ENCODE peak calls at places on chromosome 10, in six cellular contexts. E is neural progenitor cell, D is GM12865, Y is tibial artery, I is epithelial cell of esophagus, H is PC-3. R is an unnamed sample.

GRCh38 chr10:72285972-72286521 is 12.3 kb downstream of the DDIT4 start:
- DNase-seq in H (no peak), E (no peak), D (peak; percentile 69), Y (peak; percentile 75), I (no peak), R (no peak)

GRCh38 chr10:14039968-14040668 is 290.6 kb downstream of the FRMD4A start:
- DNase-seq in I (no peak), Y (no peak), E (no peak), D (no peak), H (no peak), R (peak; percentile 89)

GRCh38 chr10:108561649-108562048 is 1361.7 kb downstream of the XPNPEP1 start:
- DNase-seq in I (no peak), D (no peak), Y (no peak), E (no peak), H (peak; percentile 95), R (no peak)

GRCh38 chr10:7826971-7827370 is 8.7 kb downstream of the TAF3 start:
- DNase-seq in E (no peak), H (peak; percentile 24), D (no peak), I (peak; percentile 52), Y (no peak), R (no peak)

GRCh38 chr10:11934262-11934661 is 108.3 kb downstream of the UPF2 start:
- DNase-seq in I (peak; percentile 10), H (no peak), D (no peak), E (no peak), Y (no peak), R (peak; percentile 3)

GRCh38 chr10:108000365-108000764 is 835.9 kb upstream of the SORCS1 start:
- DNase-seq in H (no peak), Y (no peak), E (no peak), D (no peak), I (no peak), R (no peak)

GRCh38 chr10:79490400-79491081 is 21.8 kb upstream of the EIF5AL1 start:
- DNase-seq in H (peak; percentile 47), D (no peak), Y (peak; percentile 60), E (no peak), I (no peak), R (no peak)

GRCh38 chr10:64503429-64503828 is 982.2 kb downstream of the REEP3 start:
- DNase-seq in I (no peak), Y (no peak), D (no peak), H (peak; percentile 21), E (no peak), R (no peak)

GRCh38 chr10:73110345-73110849 is at the start of gene NUDT13:
- DNase-seq in D (peak; percentile 89), Y (peak; percentile 85), I (peak; percentile 73), H (peak; percentile 72), E (peak; percentile 66), R (no peak)

GRCh38 chr10:11913184-11913641 is 90.1 kb downstream of the PROSER2 start:
- DNase-seq in I (no peak), E (peak; percentile 70), D (no peak), H (no peak), Y (peak; percentile 45), R (no peak)

GRCh38 chr10:90862908-90863514 is 5.2 kb upstream of the HTR7 start:
- DNase-seq in Y (no peak), E (peak; percentile 17), D (peak; percentile 27), I (peak; percentile 66), H (peak; percentile 66), R (no peak)

GRCh38 chr10:11687779-11688447 is 54.3 kb upstream of the ECHDC3 start:
- DNase-seq in D (no peak), I (peak; percentile 93), E (no peak), H (peak; percentile 77), Y (no peak), R (no peak)

GRCh38 chr10:71085689-71086438 is 126.5 kb upstream of the UNC5B start:
- DNase-seq in H (no peak), Y (peak; percentile 48), D (no peak), I (no peak), E (peak; percentile 98), R (no peak)

GRCh38 chr10:34689053-34689452 is 126.0 kb downstream of the PARD3 start:
- DNase-seq in H (peak; percentile 66), I (no peak), Y (no peak), E (no peak), D (no peak), R (no peak)

GRCh38 chr10:18649364-18649959 is 1.9 kb downstream of the NSUN6 start:
- DNase-seq in Y (no peak), H (no peak), I (no peak), E (no peak), D (no peak), R (no peak)
- H3K4me3 ChIP-seq in Y (no peak overlapping the region), H (peak overlapping the region; percentile 75), I (peak overlapping the region; percentile 90), E (peak overlapping the region; percentile 86), D (peak overlapping the region; percentile 88), R (no peak overlapping the region)

GRCh38 chr10:9853405-9854010 is 1164.2 kb upstream of the CELF2 start:
- DNase-seq in I (no peak), H (no peak), E (no peak), Y (no peak), D (no peak), R (no peak)
- TF ChIP-seq CTCF in I (no peak), H (no peak), E (no peak), Y (peak; percentile 28), D (no peak), R (no peak)

GRCh38 chr10:86520871-86521619 is 547 bp downstream of the WAPL start:
- DNase-seq in D (peak; percentile 64), Y (peak; percentile 77), H (peak; percentile 44), I (peak; percentile 70), E (peak; percentile 71), R (no peak)

GRCh38 chr10:86522385-86522855 is 828 bp upstream of the WAPL start:
- DNase-seq in I (peak; percentile 9), Y (no peak), H (no peak), E (no peak), D (no peak), R (no peak)

GRCh38 chr10:86521620-86522384 is at the start of gene WAPL:
- DNase-seq in I (peak; percentile 96), H (peak; percentile 91), Y (peak; percentile 98), E (peak; percentile 98), D (peak; percentile 97), R (peak; percentile 59)

GRCh38 chr10:86524225-86524982 is 2.8 kb upstream of the WAPL start:
- DNase-seq in H (no peak), Y (no peak), I (no peak), E (no peak), D (no peak), R (no peak)

GRCh38 chr10:86523348-86523747 is 1.8 kb upstream of the WAPL start:
- DNase-seq in Y (no peak), D (no peak), H (peak; percentile 43), E (peak; percentile 59), I (peak; percentile 24), R (no peak)
- H3K4me3 ChIP-seq in Y (no peak overlapping the region), D (no peak overlapping the region), H (peak overlapping the region; percentile 96), E (peak overlapping the region; percentile 88), I (no peak overlapping the region), R (no peak overlapping the region)

GRCh38 chr10:4312046-4312835 is 513.8 kb upstream of the AKR1E2 start:
- DNase-seq in E (no peak), H (peak; percentile 8), I (peak; percentile 15), D (no peak), Y (no peak), R (no peak)

GRCh38 chr10:4315529-4315928 is 510.5 kb upstream of the AKR1E2 start:
- DNase-seq in D (no peak), Y (no peak), H (no peak), E (no peak), I (no peak), R (no peak)

GRCh38 chr10:4319870-4320367 is 506.1 kb upstream of the AKR1E2 start:
- DNase-seq in E (no peak), I (no peak), Y (no peak), D (no peak), H (no peak), R (no peak)

DNA sequence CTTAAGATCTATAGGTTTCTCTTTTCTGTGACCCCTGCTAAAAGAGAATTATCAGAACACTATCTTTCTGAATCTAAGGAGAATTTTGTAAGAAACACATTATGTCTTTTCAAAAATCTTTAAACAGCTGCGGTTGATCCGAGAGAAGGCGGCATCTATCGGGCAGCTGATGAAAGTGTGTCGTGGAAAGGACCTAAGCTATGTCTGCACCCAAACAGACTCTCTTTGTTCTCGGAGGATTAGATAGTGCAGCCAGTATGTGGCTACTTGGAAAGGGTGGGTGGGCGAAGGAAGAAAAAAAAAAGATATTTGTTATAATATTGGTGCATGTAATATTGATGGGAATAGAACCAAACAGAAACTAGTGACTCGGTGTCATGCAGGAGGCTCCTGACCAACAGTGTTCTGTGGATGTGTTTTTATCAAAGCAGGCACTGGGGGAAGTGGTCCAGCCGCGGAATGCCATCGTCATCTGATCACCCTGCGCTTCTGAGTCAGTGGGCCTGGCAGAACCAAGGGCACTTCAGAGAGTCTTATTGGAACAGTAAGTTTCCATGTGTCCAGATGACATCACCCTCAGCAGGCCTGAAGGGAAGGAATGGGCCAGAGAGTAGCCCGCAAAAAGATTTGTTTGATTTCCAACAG is 509.7 kb upstream of the AKR1E2 start:
- DNase-seq in E (no peak), H (no peak), D (no peak), Y (peak; percentile 76), I (peak; percentile 29), R (peak; percentile 74)
- TF ChIP-seq CTCF in E (no peak), H (no peak), D (no peak), Y (no peak), I (peak; percentile 12), R (peak; percentile 31)